ENCODE peak calls at places on chromosome 22, in four cellular contexts. J, C, O and G are unnamed samples.

GRCh38 chr22:28815101-28815500 is 14.7 kb upstream of the XBP1 start:
- DNase-seq in O (no peak), J (no peak), C (no peak), G (no peak)

GRCh38 chr22:46652930-46653331 is 32.7 kb downstream of the GRAMD4 start:
- DNase-seq in J (no peak), C (no peak), O (no peak), G (no peak)

GRCh38 chr22:27470169-27470772 is 331.3 kb downstream of the MN1 start:
- DNase-seq in J (no peak), O (no peak), C (no peak), G (no peak)

GRCh38 chr22:46828323-46829139 is 66.1 kb downstream of the TBC1D22A start:
- DNase-seq in O (no peak), J (no peak), C (no peak), G (no peak)

GRCh38 chr22:32557424-32557823 is 82.8 kb downstream of the FBXO7 start:
- DNase-seq in C (no peak), O (no peak), J (no peak), G (no peak)

GRCh38 chr22:45644714-45645113 is 26.9 kb upstream of the ATXN10 start:
- DNase-seq in J (no peak), O (no peak), C (no peak), G (no peak)

GRCh38 chr22:39478461-39478860 is 21.6 kb downstream of the MGAT3 start:
- DNase-seq in J (no peak), C (no peak), O (peak; percentile 45), G (peak; percentile 66)

GRCh38 chr22:35894937-35895708 is 133.5 kb downstream of the RBFOX2 start:
- DNase-seq in O (no peak), C (no peak), J (peak; percentile 69), G (peak; percentile 42)

GRCh38 chr22:28923826-28924732 is 40.7 kb downstream of the ZNRF3 start:
- DNase-seq in C (no peak), O (peak; percentile 86), J (no peak), G (peak; percentile 73)

GRCh38 chr22:20060700-20061480 is 19.2 kb upstream of the DGCR8 start:
- DNase-seq in O (no peak), C (no peak), J (no peak), G (no peak)
- TF ChIP-seq CTCF in O (no peak), C (no peak), J (no peak), G (no peak)

GRCh38 chr22:50641696-50642607 is 14.0 kb upstream of the ARSA start:
- DNase-seq in C (no peak), O (no peak), J (no peak), G (no peak)
- TF ChIP-seq CTCF in C (peak; percentile 14), O (no peak), J (peak; percentile 41), G (peak; percentile 16)

GRCh38 chr22:44091021-44091721 is 67.1 kb downstream of the PARVB start:
- DNase-seq in O (no peak), J (no peak), C (no peak), G (peak; percentile 32)
- TF ChIP-seq CTCF in O (no peak), J (peak; percentile 21), C (peak; percentile 38), G (peak; percentile 36)

DNA sequence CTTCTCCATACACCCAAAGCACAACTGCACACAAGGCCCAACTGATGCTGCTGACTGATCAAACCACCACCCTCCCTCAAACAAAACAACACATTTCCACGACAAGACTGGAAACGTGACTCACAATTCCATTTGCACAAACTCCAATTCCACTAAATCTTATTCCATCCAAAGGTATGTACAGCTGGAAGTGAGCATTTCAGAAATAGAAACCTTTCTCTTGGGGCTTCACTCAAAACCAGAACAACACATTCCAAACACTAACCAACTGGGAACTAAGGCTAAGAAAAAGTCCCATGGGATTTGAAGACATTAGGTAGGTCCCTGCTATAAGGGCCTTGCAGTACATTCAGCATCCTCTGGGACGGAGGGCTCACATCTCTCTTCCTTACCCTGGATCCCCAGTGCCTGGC is 19.6 kb downstream of the MORC2 start:
- DNase-seq in O (no peak), C (no peak), J (no peak), G (no peak)
- TF ChIP-seq CTCF in O (no peak), C (no peak), J (no peak), G (no peak)

GRCh38 chr22:19559324-19559811 is 35.2 kb upstream of the CLDN5 start:
- DNase-seq in C (no peak), O (no peak), J (no peak), G (no peak)
- TF ChIP-seq CTCF in C (no peak), O (no peak), J (no peak), G (no peak)

GRCh38 chr22:30949934-30950660 is 18.5 kb downstream of the MORC2 start:
- DNase-seq in C (no peak), J (no peak), O (no peak), G (no peak)
- TF ChIP-seq CTCF in C (peak; percentile 8), J (no peak), O (no peak), G (no peak)

GRCh38 chr22:21102659-21103267 is 57.0 kb downstream of the LRRC74B start:
- DNase-seq in J (peak; percentile 8), O (peak; percentile 68), C (peak; percentile 87), G (peak; percentile 80)
- TF ChIP-seq CTCF in J (peak; percentile 70), O (peak; percentile 59), C (peak; percentile 93), G (peak; percentile 77)

GRCh38 chr22:48700566-48701295 is 1126.9 kb downstream of the BRD1 start:
- DNase-seq in O (no peak), C (no peak), J (no peak), G (no peak)
- TF ChIP-seq CTCF in O (no peak), C (no peak), J (no peak), G (no peak)

GRCh38 chr22:20156611-20157415 is 6.0 kb upstream of the CCDC188 start:
- DNase-seq in J (peak; percentile 20), O (peak; percentile 93), C (peak; percentile 92), G (peak; percentile 79)

GRCh38 chr22:20156042-20156389 is 5.2 kb upstream of the CCDC188 start:
- DNase-seq in J (no peak), C (no peak), O (no peak), G (no peak)

GRCh38 chr22:20155330-20156041 is 4.6 kb upstream of the CCDC188 start:
- DNase-seq in O (peak; percentile 38), J (peak; percentile 44), C (no peak), G (no peak)

GRCh38 chr22:20153945-20154344 is 3.1 kb upstream of the CCDC188 start:
- DNase-seq in O (no peak), C (no peak), J (no peak), G (no peak)

DNA sequence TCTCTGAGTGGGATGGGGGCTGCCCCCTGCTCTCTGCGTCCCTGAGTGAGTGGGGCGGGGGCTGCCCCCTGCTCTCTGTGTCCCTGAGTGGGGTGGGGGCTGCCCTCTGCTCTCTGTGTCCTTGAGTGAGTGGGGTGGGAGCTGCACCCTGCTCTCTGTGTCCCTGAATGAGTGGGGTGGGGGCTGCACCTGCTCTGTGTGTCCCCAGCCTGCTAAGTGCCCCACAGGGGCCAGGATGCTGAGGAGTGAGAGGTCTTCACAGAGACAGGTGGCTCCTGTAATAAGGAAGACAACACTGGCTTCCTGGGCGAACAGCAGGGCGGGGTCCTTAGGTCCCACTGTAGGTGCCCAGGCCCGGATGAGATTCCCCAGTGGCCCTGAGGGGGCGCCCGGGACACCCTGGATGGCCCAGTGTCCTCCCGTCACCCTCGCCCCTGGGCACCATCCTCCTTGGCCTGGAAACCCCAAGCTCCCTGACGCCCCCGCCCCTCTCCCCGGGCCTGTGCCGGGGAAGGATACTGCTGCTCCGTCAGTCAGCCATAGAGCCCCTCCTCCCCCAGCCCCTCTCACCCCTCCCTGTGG is 3.8 kb upstream of the CCDC188 start:
- DNase-seq in O (no peak), J (no peak), C (no peak), G (peak; percentile 43)
- TF ChIP-seq CTCF in O (no peak), J (no peak), C (no peak), G (no peak)

GRCh38 chr22:36979016-36979415 is 40.2 kb downstream of the TST start:
- DNase-seq in O (no peak), J (no peak), C (no peak), G (no peak)

GRCh38 chr22:36979511-36979910 is 39.7 kb downstream of the TST start:
- DNase-seq in C (no peak), J (no peak), O (no peak), G (no peak)

GRCh38 chr22:36985490-36985889 is 33.8 kb downstream of the TST start:
- DNase-seq in C (no peak), O (no peak), J (no peak), G (no peak)

GRCh38 chr22:36981247-36981775 is 37.9 kb downstream of the TST start:
- DNase-seq in O (no peak), C (no peak), J (no peak), G (no peak)

DNA sequence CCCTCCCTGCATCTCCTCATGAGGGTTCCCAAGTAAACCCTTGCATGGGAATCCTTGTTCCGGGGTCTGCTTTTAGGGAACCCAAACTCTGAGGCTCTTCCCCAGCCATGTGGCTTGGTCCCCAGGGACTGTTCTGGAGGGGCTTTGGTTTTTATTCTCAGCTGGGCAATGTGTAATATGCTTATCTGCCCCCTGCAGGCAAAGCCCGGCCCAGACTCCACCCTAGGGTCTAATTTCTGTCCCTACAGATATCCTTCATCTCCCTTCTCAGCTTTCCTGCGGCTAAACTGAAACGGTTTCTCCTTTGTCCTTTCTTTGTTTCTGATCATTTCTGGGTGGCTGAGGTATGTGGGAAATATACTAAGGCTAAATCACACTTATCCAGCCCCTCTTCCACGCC is 37.1 kb downstream of the TST start:
- DNase-seq in J (no peak), C (no peak), O (no peak), G (no peak)
- TF ChIP-seq CTCF in J (no peak), C (no peak), O (no peak), G (no peak)